ENCODE peak calls at places on chromosomes 13 and 19, in five cellular contexts. One of them, this sample, is unnamed.

GRCh38 chr13:104466016-104466415 is 1399.8 kb upstream of the SLC10A2 start:
- DNase-seq in H1: no peak
- DNase-seq in K562: no peak
- DNase-seq in HCT116: no peak
- DNase-seq in GM12878: no peak
- DNase-seq in this sample: no peak

GRCh38 chr19:50480281-50481111 is 3.8 kb upstream of the GARIN5A start:
- DNase-seq in H1: no peak
- DNase-seq in K562: no peak
- DNase-seq in HCT116: no peak
- DNase-seq in GM12878: no peak
- DNase-seq in this sample: no peak

GRCh38 chr19:18856385-18857126 is 24.8 kb downstream of the UPF1 start:
- DNase-seq in H1: no peak
- DNase-seq in K562: no peak
- DNase-seq in HCT116: no peak
- DNase-seq in GM12878: no peak
- DNase-seq in this sample: no peak

GRCh38 chr13:51240178-51240577 is 18.0 kb downstream of the FAM124A start:
- DNase-seq in H1: peak
- DNase-seq in K562: no peak
- DNase-seq in HCT116: no peak
- DNase-seq in GM12878: no peak
- DNase-seq in this sample: no peak

GRCh38 chr19:29475469-29475868 is 50.3 kb upstream of the VSTM2B start:
- DNase-seq in H1: no peak
- DNase-seq in K562: no peak
- DNase-seq in HCT116: no peak
- DNase-seq in GM12878: no peak
- DNase-seq in this sample: no peak

GRCh38 chr13:56561327-56561726 is 579.4 kb upstream of the PRR20A start:
- DNase-seq in H1: no peak
- DNase-seq in K562: no peak
- DNase-seq in HCT116: no peak
- DNase-seq in GM12878: no peak
- DNase-seq in this sample: peak

GRCh38 chr13:111531505-111531904 is 211.1 kb downstream of the TEX29 start:
- DNase-seq in H1: no peak
- DNase-seq in K562: no peak
- DNase-seq in HCT116: peak
- DNase-seq in GM12878: no peak
- DNase-seq in this sample: no peak

GRCh38 chr13:76790519-76791289 is 95.5 kb downstream of the KCTD12 start:
- DNase-seq in H1: no peak
- DNase-seq in K562: no peak
- DNase-seq in HCT116: no peak
- DNase-seq in GM12878: no peak
- DNase-seq in this sample: peak

GRCh38 chr13:110177790-110178189 is 129.2 kb downstream of the COL4A1 start:
- DNase-seq in H1: no peak
- DNase-seq in K562: no peak
- DNase-seq in HCT116: no peak
- DNase-seq in GM12878: no peak
- DNase-seq in this sample: no peak

GRCh38 chr19:30873003-30873402 is 476.2 kb downstream of the TSHZ3 start:
- DNase-seq in H1: no peak
- DNase-seq in K562: no peak
- DNase-seq in HCT116: no peak
- DNase-seq in GM12878: no peak
- DNase-seq in this sample: no peak

GRCh38 chr19:3073931-3074595 is 11.8 kb upstream of the TLE5 start:
- DNase-seq in H1: peak
- DNase-seq in K562: no peak
- DNase-seq in HCT116: no peak
- DNase-seq in GM12878: no peak
- DNase-seq in this sample: no peak

GRCh38 chr19:35780717-35781116 is 5.4 kb downstream of the ARHGAP33 start:
- DNase-seq in H1: no peak
- DNase-seq in K562: no peak
- DNase-seq in HCT116: no peak
- DNase-seq in GM12878: no peak
- DNase-seq in this sample: no peak

GRCh38 chr13:20053016-20053415 is 94.5 kb downstream of the ZMYM2 start:
- DNase-seq in H1: no peak
- DNase-seq in K562: no peak
- DNase-seq in HCT116: no peak
- DNase-seq in GM12878: no peak
- DNase-seq in this sample: no peak

GRCh38 chr19:1555802-1556638 is 12.1 kb downstream of the MEX3D start:
- DNase-seq in H1: no peak
- DNase-seq in K562: no peak
- DNase-seq in HCT116: no peak
- DNase-seq in GM12878: no peak
- DNase-seq in this sample: no peak

GRCh38 chr19:20367811-20368294 is 197.7 kb downstream of the ZNF737 start:
- DNase-seq in H1: peak
- DNase-seq in K562: no peak
- DNase-seq in HCT116: no peak
- DNase-seq in GM12878: no peak
- DNase-seq in this sample: no peak

GRCh38 chr19:56983804-56984203 is 136.0 kb upstream of the USP29 start:
- DNase-seq in H1: no peak
- DNase-seq in K562: no peak
- DNase-seq in HCT116: no peak
- DNase-seq in GM12878: no peak
- DNase-seq in this sample: no peak

GRCh38 chr13:85255978-85256377 is 543.2 kb downstream of the SLITRK6 start:
- DNase-seq in H1: no peak
- DNase-seq in K562: no peak
- DNase-seq in HCT116: no peak
- DNase-seq in GM12878: no peak
- DNase-seq in this sample: no peak

GRCh38 chr13:85254641-85255040 is 544.6 kb downstream of the SLITRK6 start:
- DNase-seq in H1: no peak
- DNase-seq in K562: no peak
- DNase-seq in HCT116: no peak
- DNase-seq in GM12878: no peak
- DNase-seq in this sample: no peak
- TF ChIP-seq EZH2 in H1: no peak
- TF ChIP-seq EZH2 in K562: no peak
- TF ChIP-seq EZH2 in HCT116: no peak
- TF ChIP-seq EZH2 in GM12878: no peak
- TF ChIP-seq EZH2 in this sample: no peak

DNA sequence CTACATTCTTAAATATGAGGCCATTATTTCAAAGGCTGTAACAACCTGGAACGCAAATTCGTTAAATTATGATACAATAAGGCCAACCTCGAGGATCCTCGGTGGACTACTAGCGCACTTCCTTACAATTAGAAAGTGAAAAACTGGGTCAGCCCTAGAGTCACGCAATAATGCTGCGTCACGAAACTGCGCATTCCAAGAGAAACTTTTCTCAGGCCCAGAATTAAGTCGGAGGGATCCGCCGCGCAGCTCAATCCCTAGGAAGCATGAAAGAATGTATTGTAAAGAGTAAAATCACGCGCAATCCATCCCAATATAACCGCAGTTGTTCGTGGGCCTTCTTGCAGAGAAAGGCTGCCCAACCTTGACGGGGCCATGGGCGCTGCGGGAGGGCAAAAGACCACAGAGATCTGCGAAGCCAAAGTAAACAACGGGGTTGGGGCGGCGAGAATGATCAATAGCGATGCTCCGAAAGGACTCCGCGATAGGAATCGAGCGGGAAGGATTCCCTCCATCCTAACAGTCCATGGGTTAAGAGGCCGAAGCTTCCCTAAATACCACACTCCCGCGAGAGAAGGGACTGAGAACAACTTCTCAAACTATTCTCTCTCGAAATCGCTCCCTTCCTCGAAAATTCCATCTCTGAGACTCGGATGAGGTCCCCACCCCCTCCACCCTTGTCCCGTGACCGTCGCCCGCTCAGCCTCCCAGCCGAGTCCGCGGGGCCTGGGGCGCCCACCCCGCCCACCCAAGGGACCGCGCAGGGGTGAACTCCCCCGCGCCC is 564 bp downstream of the SPART start:
- DNase-seq in H1: peak
- DNase-seq in K562: peak
- DNase-seq in HCT116: no peak
- DNase-seq in GM12878: no peak
- DNase-seq in this sample: peak
- TF ChIP-seq POLR2A in H1: no peak
- TF ChIP-seq POLR2A in K562: peak
- TF ChIP-seq POLR2A in HCT116: no peak
- TF ChIP-seq POLR2A in GM12878: no peak
- TF ChIP-seq POLR2A in this sample: peak

GRCh38 chr19:345320-345879 is 804 bp upstream of the MIER2 start:
- DNase-seq in H1: no peak
- DNase-seq in K562: no peak
- DNase-seq in HCT116: no peak
- DNase-seq in GM12878: no peak
- DNase-seq in this sample: no peak
- TF ChIP-seq EZH2 in H1: no peak
- TF ChIP-seq EZH2 in K562: no peak
- TF ChIP-seq EZH2 in HCT116: no peak
- TF ChIP-seq EZH2 in GM12878: no peak
- TF ChIP-seq EZH2 in this sample: no peak

GRCh38 chr19:40576585-40577451 is at the start of gene SHKBP1:
- DNase-seq in H1: peak
- DNase-seq in K562: peak
- DNase-seq in HCT116: peak
- DNase-seq in GM12878: peak
- DNase-seq in this sample: peak
- TF ChIP-seq POLR2A in H1: no peak
- TF ChIP-seq POLR2A in K562: peak
- TF ChIP-seq POLR2A in HCT116: no peak
- TF ChIP-seq POLR2A in GM12878: peak
- TF ChIP-seq POLR2A in this sample: peak

DNA sequence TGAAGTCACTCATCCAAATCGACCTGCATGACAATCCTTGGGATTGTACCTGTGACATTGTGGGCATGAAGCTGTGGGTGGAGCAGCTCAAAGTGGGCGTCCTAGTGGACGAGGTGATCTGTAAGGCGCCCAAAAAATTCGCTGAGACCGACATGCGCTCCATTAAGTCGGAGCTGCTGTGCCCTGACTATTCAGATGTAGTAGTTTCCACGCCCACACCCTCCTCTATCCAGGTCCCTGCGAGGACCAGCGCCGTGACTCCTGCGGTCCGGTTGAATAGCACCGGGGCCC is 5.8 kb downstream of the SLITRK5 start:
- DNase-seq in H1: no peak
- DNase-seq in K562: no peak
- DNase-seq in HCT116: no peak
- DNase-seq in GM12878: no peak
- DNase-seq in this sample: no peak
- TF ChIP-seq EZH2 in H1: peak
- TF ChIP-seq EZH2 in K562: no peak
- TF ChIP-seq EZH2 in HCT116: no peak
- TF ChIP-seq EZH2 in GM12878: no peak
- TF ChIP-seq EZH2 in this sample: peak

DNA sequence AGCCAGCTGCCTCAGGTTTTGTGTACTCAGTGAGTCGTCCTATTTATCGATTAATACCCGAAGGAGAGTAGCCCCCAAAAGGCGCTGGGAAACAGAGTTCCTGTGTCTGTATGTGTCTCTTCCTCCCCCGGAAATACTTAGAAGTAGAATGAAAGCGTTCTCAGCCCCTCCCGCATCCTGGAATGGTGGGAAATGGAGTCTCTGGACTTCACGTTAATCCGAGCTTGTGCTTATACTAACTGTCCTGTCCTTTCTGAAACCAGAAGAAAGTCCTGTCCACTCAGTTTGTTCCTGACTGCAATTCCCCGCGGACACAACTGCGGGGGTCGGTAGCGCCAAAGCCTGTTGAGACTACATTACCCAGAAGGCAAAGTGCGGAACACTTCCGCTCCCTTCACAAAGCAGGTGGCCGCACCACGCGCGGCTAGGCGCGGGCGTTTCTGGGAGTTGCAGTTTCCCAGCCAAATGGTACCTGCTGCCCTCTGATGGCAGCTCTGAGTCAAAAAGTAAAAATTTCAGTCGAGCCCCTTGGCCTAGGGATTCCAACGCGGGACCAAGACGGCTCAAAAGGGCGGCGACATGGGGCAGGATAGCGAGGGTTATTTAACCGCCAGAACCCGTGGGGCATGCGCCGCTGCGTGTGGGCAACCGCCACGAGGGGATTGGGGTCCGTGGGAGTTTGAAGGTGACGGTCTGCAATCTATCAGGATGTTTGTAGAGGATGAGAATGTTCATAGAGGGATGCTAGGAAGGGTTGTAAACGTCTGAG is 2.2 kb upstream of the GSK3A start:
- DNase-seq in H1: peak
- DNase-seq in K562: peak
- DNase-seq in HCT116: peak
- DNase-seq in GM12878: peak
- DNase-seq in this sample: peak
- TF ChIP-seq POLR2A in H1: no peak
- TF ChIP-seq POLR2A in K562: peak
- TF ChIP-seq POLR2A in HCT116: peak
- TF ChIP-seq POLR2A in GM12878: peak
- TF ChIP-seq POLR2A in this sample: no peak